ENCODE peak calls at places on chromosomes 1 and 21, in nine cellular contexts. Y is endothelial cell; L is HFFc6; F is mucosa of descending colon; T is endothelial cell of umbilical vein; I is left ventricle myocardium superior; O is T-helper 9 cell; A is central memory CD4-positive, alpha-beta T cell; C is activated CD8-positive, alpha-beta memory T cell treated with anti-CD3 and anti-CD28 coated beads for 1 hour. Q is an unnamed sample.

GRCh38 chr1:8666394-8667167 is 150.9 kb downstream of the RERE start:
- DNase-seq in Y (no peak), L (peak), F (no peak), T (peak), I (no peak), O (no peak), A (no peak), C (no peak), Q (no peak)

GRCh38 chr1:101262060-101262459 is 25.2 kb downstream of the S1PR1 start:
- DNase-seq in Y (no peak), L (no peak), F (no peak), T (no peak), I (no peak), O (no peak), A (no peak), C (no peak), Q (no peak)

GRCh38 chr1:116506132-116507004 is 64.5 kb downstream of the CD58 start:
- DNase-seq in Y (no peak), L (no peak), F (no peak), T (no peak), I (no peak), O (no peak), A (no peak), C (no peak), Q (peak)

GRCh38 chr1:204979891-204980649 is 62.9 kb upstream of the CNTN2 start:
- DNase-seq in Y (no peak), L (no peak), F (no peak), T (no peak), I (no peak), O (no peak), A (no peak), C (no peak), Q (no peak)

GRCh38 chr1:64171797-64172281 is 31.6 kb upstream of the UBE2U start:
- DNase-seq in Y (no peak), L (peak), F (peak), T (peak), I (no peak), O (no peak), A (no peak), C (no peak), Q (peak)

GRCh38 chr1:45465277-45465676 is 25.7 kb downstream of the TESK2 start:
- DNase-seq in Y (no peak), L (no peak), F (no peak), T (no peak), I (no peak), O (no peak), A (no peak), C (no peak), Q (no peak)

GRCh38 chr21:34824314-34824713 is 155.5 kb downstream of the CLIC6 start:
- DNase-seq in Y (no peak), L (no peak), F (no peak), T (no peak), I (no peak), O (no peak), A (no peak), C (no peak), Q (no peak)

GRCh38 chr1:115041654-115042053 is 12.0 kb downstream of the TSHB start:
- DNase-seq in Y (no peak), L (no peak), F (no peak), T (no peak), I (no peak), O (no peak), A (no peak), C (no peak), Q (peak)

GRCh38 chr1:118249641-118250040 is 64.6 kb upstream of the SPAG17 start:
- DNase-seq in Y (no peak), L (no peak), F (no peak), T (no peak), I (no peak), O (no peak), A (no peak), C (no peak), Q (no peak)

GRCh38 chr1:39754906-39755504 is 16.1 kb downstream of the OXCT2 start:
- DNase-seq in Y (no peak), L (no peak), F (no peak), T (no peak), I (no peak), O (no peak), A (no peak), C (no peak), Q (no peak)

GRCh38 chr1:203317429-203318228 is 12.3 kb downstream of the BTG2 start:
- DNase-seq in Y (no peak), L (no peak), F (peak), T (no peak), I (no peak), O (no peak), A (no peak), C (no peak), Q (no peak)

GRCh38 chr1:175287377-175287776 is 94.8 kb upstream of the KIAA0040 start:
- DNase-seq in Y (no peak), L (no peak), F (peak), T (no peak), I (no peak), O (no peak), A (no peak), C (no peak), Q (no peak)

GRCh38 chr1:34460193-34460592 is 283.5 kb downstream of the C1orf94 start:
- DNase-seq in Y (peak), L (no peak), F (peak), T (no peak), I (peak), O (peak), A (peak), C (no peak), Q (no peak)

GRCh38 chr1:4105300-4105880 is 205.3 kb upstream of the C1orf174 start:
- DNase-seq in Y (no peak), L (no peak), F (no peak), T (no peak), I (no peak), O (no peak), A (no peak), C (no peak), Q (no peak)

GRCh38 chr1:220908757-220909156 is 29.5 kb downstream of the HLX start:
- DNase-seq in Y (no peak), L (no peak), F (no peak), T (peak), I (no peak), O (no peak), A (no peak), C (no peak), Q (peak)

GRCh38 chr1:87052986-87053385 is 138.6 kb downstream of the HS2ST1 start:
- DNase-seq in Y (no peak), L (no peak), F (no peak), T (no peak), I (no peak), O (no peak), A (no peak), C (no peak), Q (no peak)

GRCh38 chr1:116002781-116003455 is 26.6 kb downstream of the SLC22A15 start:
- DNase-seq in Y (no peak), L (no peak), F (no peak), T (no peak), I (no peak), O (no peak), A (no peak), C (no peak), Q (no peak)

GRCh38 chr1:212110617-212111016 is 75.1 kb downstream of the DTL start:
- DNase-seq in Y (no peak), L (no peak), F (no peak), T (peak), I (peak), O (no peak), A (no peak), C (no peak), Q (no peak)

GRCh38 chr21:42028754-42029385 is 18.7 kb upstream of the ZBTB21 start:
- DNase-seq in Y (no peak), L (no peak), F (peak), T (no peak), I (no peak), O (no peak), A (no peak), C (no peak), Q (no peak)

GRCh38 chr1:11211925-11212587 is 22.9 kb downstream of the ANGPTL7 start:
- DNase-seq in Y (no peak), L (no peak), F (no peak), T (no peak), I (no peak), O (no peak), A (no peak), C (no peak), Q (no peak)

GRCh38 chr21:36330904-36331303 is 10.9 kb downstream of the MORC3 start:
- DNase-seq in Y (peak), L (peak), F (peak), T (peak), I (no peak), O (peak), A (peak), C (no peak), Q (peak)

GRCh38 chr1:117544509-117545109 is 61.2 kb upstream of the TENT5C start:
- DNase-seq in Y (no peak), L (no peak), F (no peak), T (no peak), I (no peak), O (no peak), A (no peak), C (no peak), Q (no peak)

GRCh38 chr21:42537106-42537742 is 23.6 kb downstream of the SLC37A1 start:
- DNase-seq in Y (no peak), L (no peak), F (no peak), T (no peak), I (no peak), O (no peak), A (no peak), C (no peak), Q (no peak)

GRCh38 chr1:93845554-93846150 is 33.4 kb downstream of the DNTTIP2 start:
- DNase-seq in Y (no peak), L (peak), F (peak), T (peak), I (no peak), O (no peak), A (no peak), C (no peak), Q (peak)

GRCh38 chr21:36097427-36098230 is 27.8 kb downstream of the CBR1 start:
- DNase-seq in Y (no peak), L (peak), F (no peak), T (peak), I (no peak), O (no peak), A (no peak), C (no peak), Q (peak)

GRCh38 chr1:116874622-116875277 is 35.0 kb upstream of the PTGFRN start:
- DNase-seq in Y (no peak), L (no peak), F (no peak), T (no peak), I (no peak), O (no peak), A (no peak), C (no peak), Q (no peak)

GRCh38 chr1:114229368-114229767 is 75.7 kb upstream of the SYT6 start:
- DNase-seq in Y (no peak), L (no peak), F (no peak), T (no peak), I (no peak), O (no peak), A (no peak), C (no peak), Q (no peak)

GRCh38 chr21:37228003-37228400 is 39.1 kb downstream of the VPS26C start:
- DNase-seq in Y (no peak), L (no peak), F (no peak), T (no peak), I (no peak), O (no peak), A (no peak), C (no peak), Q (no peak)

GRCh38 chr1:61122389-61122788 is 40.0 kb downstream of the NFIA start:
- DNase-seq in Y (no peak), L (no peak), F (no peak), T (no peak), I (no peak), O (no peak), A (no peak), C (no peak), Q (no peak)

GRCh38 chr1:165717918-165718515 is 19.7 kb upstream of the ALDH9A1 start:
- DNase-seq in Y (peak), L (peak), F (peak), T (peak), I (no peak), O (no peak), A (no peak), C (no peak), Q (peak)

GRCh38 chr1:106756752-106757151 is 299.7 kb upstream of the PRMT6 start:
- DNase-seq in Y (no peak), L (no peak), F (no peak), T (no peak), I (no peak), O (no peak), A (no peak), C (no peak), Q (no peak)

GRCh38 chr1:41314781-41315481 is 46.3 kb upstream of the FOXO6 start:
- DNase-seq in Y (no peak), L (peak), F (no peak), T (no peak), I (no peak), O (no peak), A (no peak), C (no peak), Q (no peak)

GRCh38 chr1:182389619-182390047 is 2.0 kb downstream of the GLUL start:
- DNase-seq in Y (no peak), L (no peak), F (peak), T (peak), I (peak), O (no peak), A (no peak), C (no peak), Q (no peak)

GRCh38 chr1:156709743-156710489 is 4.5 kb upstream of the CRABP2 start:
- DNase-seq in Y (no peak), L (peak), F (peak), T (peak), I (peak), O (no peak), A (no peak), C (no peak), Q (peak)

Q was measured in HCEC 1CT.